ENCODE peak calls at places on chromosomes 6 and 20, in seven cellular contexts. One of them, this sample, is unnamed.

GRCh38 chr6:79702701-79703100 is 71.6 kb downstream of the SH3BGRL2 start:
- DNase-seq in GM20000: no peak
- DNase-seq in cardiac muscle cell: no peak
- DNase-seq in heart left ventricle: no peak
- DNase-seq in AG04450: no peak
- DNase-seq in HepG2: no peak
- DNase-seq in adrenal gland: no peak
- DNase-seq in this sample: no peak

GRCh38 chr20:6122111-6122872 is 538 bp downstream of the FERMT1 start:
- DNase-seq in GM20000: no peak
- DNase-seq in cardiac muscle cell: peak; percentile 84
- DNase-seq in heart left ventricle: no peak
- DNase-seq in AG04450: peak; percentile 2
- DNase-seq in HepG2: peak; percentile 32
- DNase-seq in adrenal gland: no peak
- DNase-seq in this sample: no peak

GRCh38 chr6:165274611-165275010 is 34.8 kb downstream of the C6orf118 start:
- DNase-seq in GM20000: no peak
- DNase-seq in cardiac muscle cell: no peak
- DNase-seq in heart left ventricle: no peak
- DNase-seq in AG04450: no peak
- DNase-seq in HepG2: no peak
- DNase-seq in adrenal gland: no peak
- DNase-seq in this sample: no peak

GRCh38 chr6:124069230-124069815 is 265.7 kb downstream of the NKAIN2 start:
- DNase-seq in GM20000: no peak
- DNase-seq in cardiac muscle cell: no peak
- DNase-seq in heart left ventricle: no peak
- DNase-seq in AG04450: no peak
- DNase-seq in HepG2: no peak
- DNase-seq in adrenal gland: no peak
- DNase-seq in this sample: no peak

GRCh38 chr20:44309763-44310663 is 989 bp downstream of the FITM2 start:
- DNase-seq in GM20000: no peak
- DNase-seq in cardiac muscle cell: peak; percentile 91
- DNase-seq in heart left ventricle: peak; percentile 53
- DNase-seq in AG04450: peak; percentile 26
- DNase-seq in HepG2: no peak
- DNase-seq in adrenal gland: peak; percentile 58
- DNase-seq in this sample: no peak

GRCh38 chr20:48283470-48284110 is 498.3 kb upstream of the SULF2 start:
- DNase-seq in GM20000: no peak
- DNase-seq in cardiac muscle cell: peak; percentile 97
- DNase-seq in heart left ventricle: no peak
- DNase-seq in AG04450: peak; percentile 48
- DNase-seq in HepG2: peak; percentile 82
- DNase-seq in adrenal gland: peak; percentile 37
- DNase-seq in this sample: peak; percentile 11

GRCh38 chr6:159390384-159390783 is 221.2 kb downstream of the FNDC1 start:
- DNase-seq in GM20000: no peak
- DNase-seq in cardiac muscle cell: peak; percentile 87
- DNase-seq in heart left ventricle: peak; percentile 36
- DNase-seq in AG04450: no peak
- DNase-seq in HepG2: no peak
- DNase-seq in adrenal gland: peak; percentile 12
- DNase-seq in this sample: no peak

GRCh38 chr20:10516529-10516928 is 81.4 kb downstream of the SLX4IP start:
- DNase-seq in GM20000: no peak
- DNase-seq in cardiac muscle cell: no peak
- DNase-seq in heart left ventricle: no peak
- DNase-seq in AG04450: no peak
- DNase-seq in HepG2: no peak
- DNase-seq in adrenal gland: no peak
- DNase-seq in this sample: no peak

GRCh38 chr6:161163466-161164181 is 110.2 kb downstream of the AGPAT4 start:
- DNase-seq in GM20000: no peak
- DNase-seq in cardiac muscle cell: no peak
- DNase-seq in heart left ventricle: no peak
- DNase-seq in AG04450: no peak
- DNase-seq in HepG2: no peak
- DNase-seq in adrenal gland: no peak
- DNase-seq in this sample: no peak

GRCh38 chr6:159646731-159647130 is 46.3 kb downstream of the SOD2 start:
- DNase-seq in GM20000: peak; percentile 17
- DNase-seq in cardiac muscle cell: peak; percentile 63
- DNase-seq in heart left ventricle: no peak
- DNase-seq in AG04450: no peak
- DNase-seq in HepG2: no peak
- DNase-seq in adrenal gland: no peak
- DNase-seq in this sample: no peak

GRCh38 chr6:134551245-134551960 is 233.5 kb upstream of the SGK1 start:
- DNase-seq in GM20000: no peak
- DNase-seq in cardiac muscle cell: peak; percentile 83
- DNase-seq in heart left ventricle: no peak
- DNase-seq in AG04450: peak; percentile 76
- DNase-seq in HepG2: no peak
- DNase-seq in adrenal gland: peak; percentile 10
- DNase-seq in this sample: no peak

GRCh38 chr6:170522565-170523183 is 30.4 kb downstream of the PSMB1 start:
- DNase-seq in GM20000: no peak
- DNase-seq in cardiac muscle cell: peak; percentile 22
- DNase-seq in heart left ventricle: no peak
- DNase-seq in AG04450: no peak
- DNase-seq in HepG2: no peak
- DNase-seq in adrenal gland: no peak
- DNase-seq in this sample: peak; percentile 29
- TF ChIP-seq CTCF in GM20000: peak; percentile 8
- TF ChIP-seq CTCF in cardiac muscle cell: peak; percentile 41
- TF ChIP-seq CTCF in heart left ventricle: no peak
- TF ChIP-seq CTCF in AG04450: peak; percentile 30
- TF ChIP-seq CTCF in HepG2: peak; percentile 52
- TF ChIP-seq CTCF in adrenal gland: no peak
- TF ChIP-seq CTCF in this sample: no peak

GRCh38 chr6:132264101-132264500 is 137.2 kb downstream of the MOXD1 start:
- DNase-seq in GM20000: no peak
- DNase-seq in cardiac muscle cell: no peak
- DNase-seq in heart left ventricle: no peak
- DNase-seq in AG04450: no peak
- DNase-seq in HepG2: no peak
- DNase-seq in adrenal gland: no peak
- DNase-seq in this sample: no peak

GRCh38 chr6:132261354-132261753 is 139.9 kb downstream of the MOXD1 start:
- DNase-seq in GM20000: no peak
- DNase-seq in cardiac muscle cell: peak; percentile 25
- DNase-seq in heart left ventricle: no peak
- DNase-seq in AG04450: no peak
- DNase-seq in HepG2: no peak
- DNase-seq in adrenal gland: no peak
- DNase-seq in this sample: no peak

GRCh38 chr6:132257561-132257960 is 143.7 kb downstream of the MOXD1 start:
- DNase-seq in GM20000: no peak
- DNase-seq in cardiac muscle cell: no peak
- DNase-seq in heart left ventricle: no peak
- DNase-seq in AG04450: no peak
- DNase-seq in HepG2: no peak
- DNase-seq in adrenal gland: no peak
- DNase-seq in this sample: no peak

GRCh38 chr6:132256457-132256856 is 144.8 kb downstream of the MOXD1 start:
- DNase-seq in GM20000: no peak
- DNase-seq in cardiac muscle cell: no peak
- DNase-seq in heart left ventricle: no peak
- DNase-seq in AG04450: no peak
- DNase-seq in HepG2: no peak
- DNase-seq in adrenal gland: no peak
- DNase-seq in this sample: no peak

GRCh38 chr6:132259070-132259469 is 142.2 kb downstream of the MOXD1 start:
- DNase-seq in GM20000: no peak
- DNase-seq in cardiac muscle cell: peak; percentile 57
- DNase-seq in heart left ventricle: no peak
- DNase-seq in AG04450: no peak
- DNase-seq in HepG2: peak; percentile 7
- DNase-seq in adrenal gland: no peak
- DNase-seq in this sample: no peak
- TF ChIP-seq CTCF in GM20000: no peak
- TF ChIP-seq CTCF in cardiac muscle cell: peak; percentile 45
- TF ChIP-seq CTCF in heart left ventricle: no peak
- TF ChIP-seq CTCF in AG04450: peak; percentile 52
- TF ChIP-seq CTCF in HepG2: peak; percentile 29
- TF ChIP-seq CTCF in adrenal gland: no peak
- TF ChIP-seq CTCF in this sample: peak; percentile 44

DNA sequence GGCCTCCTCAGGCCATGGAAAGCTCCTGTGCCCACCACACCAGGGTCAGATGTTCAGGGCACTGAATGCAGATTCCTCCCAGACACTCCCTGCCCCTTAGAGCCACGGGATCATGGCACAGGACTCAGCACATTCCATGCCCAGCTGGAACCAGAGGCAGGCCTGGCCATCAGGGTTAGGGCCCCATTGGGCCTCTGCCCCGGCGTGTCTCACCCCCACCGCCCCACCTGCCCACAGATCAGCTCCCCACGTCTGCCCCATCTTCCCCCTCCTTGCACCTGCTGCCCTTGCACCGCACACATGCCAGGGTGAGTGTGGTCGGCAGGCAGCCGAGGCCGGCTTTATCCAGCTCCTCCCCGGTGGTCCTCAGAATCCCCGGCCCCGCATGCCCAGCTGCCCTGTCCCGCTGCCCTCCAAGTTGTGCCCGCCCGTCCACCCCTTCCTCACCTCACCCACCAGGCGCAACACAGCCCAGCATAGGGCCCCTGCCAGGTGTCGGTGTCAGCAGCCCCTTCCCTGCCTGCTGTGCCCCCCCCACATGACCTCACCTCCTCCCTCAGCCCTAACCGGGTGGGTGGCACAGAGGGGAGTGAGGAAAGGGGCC is 2.2 kb upstream of the SRMS start:
- DNase-seq in GM20000: no peak
- DNase-seq in cardiac muscle cell: no peak
- DNase-seq in heart left ventricle: no peak
- DNase-seq in AG04450: no peak
- DNase-seq in HepG2: no peak
- DNase-seq in adrenal gland: no peak
- DNase-seq in this sample: no peak
- TF ChIP-seq CTCF in GM20000: no peak
- TF ChIP-seq CTCF in cardiac muscle cell: no peak
- TF ChIP-seq CTCF in heart left ventricle: no peak
- TF ChIP-seq CTCF in AG04450: no peak
- TF ChIP-seq CTCF in HepG2: no peak
- TF ChIP-seq CTCF in adrenal gland: no peak
- TF ChIP-seq CTCF in this sample: no peak

GRCh38 chr6:41561931-41562632 is 15.9 kb downstream of the FOXP4 start:
- DNase-seq in GM20000: no peak
- DNase-seq in cardiac muscle cell: no peak
- DNase-seq in heart left ventricle: no peak
- DNase-seq in AG04450: no peak
- DNase-seq in HepG2: no peak
- DNase-seq in adrenal gland: no peak
- DNase-seq in this sample: no peak

GRCh38 chr6:41562633-41562975 is 16.4 kb downstream of the FOXP4 start:
- DNase-seq in GM20000: no peak
- DNase-seq in cardiac muscle cell: no peak
- DNase-seq in heart left ventricle: no peak
- DNase-seq in AG04450: no peak
- DNase-seq in HepG2: no peak
- DNase-seq in adrenal gland: no peak
- DNase-seq in this sample: no peak

GRCh38 chr6:41561386-41561785 is 15.2 kb downstream of the FOXP4 start:
- DNase-seq in GM20000: no peak
- DNase-seq in cardiac muscle cell: no peak
- DNase-seq in heart left ventricle: no peak
- DNase-seq in AG04450: no peak
- DNase-seq in HepG2: no peak
- DNase-seq in adrenal gland: no peak
- DNase-seq in this sample: no peak

GRCh38 chr6:41559655-41560439 is 13.7 kb downstream of the FOXP4 start:
- DNase-seq in GM20000: no peak
- DNase-seq in cardiac muscle cell: peak; percentile 15
- DNase-seq in heart left ventricle: no peak
- DNase-seq in AG04450: no peak
- DNase-seq in HepG2: no peak
- DNase-seq in adrenal gland: no peak
- DNase-seq in this sample: no peak

DNA sequence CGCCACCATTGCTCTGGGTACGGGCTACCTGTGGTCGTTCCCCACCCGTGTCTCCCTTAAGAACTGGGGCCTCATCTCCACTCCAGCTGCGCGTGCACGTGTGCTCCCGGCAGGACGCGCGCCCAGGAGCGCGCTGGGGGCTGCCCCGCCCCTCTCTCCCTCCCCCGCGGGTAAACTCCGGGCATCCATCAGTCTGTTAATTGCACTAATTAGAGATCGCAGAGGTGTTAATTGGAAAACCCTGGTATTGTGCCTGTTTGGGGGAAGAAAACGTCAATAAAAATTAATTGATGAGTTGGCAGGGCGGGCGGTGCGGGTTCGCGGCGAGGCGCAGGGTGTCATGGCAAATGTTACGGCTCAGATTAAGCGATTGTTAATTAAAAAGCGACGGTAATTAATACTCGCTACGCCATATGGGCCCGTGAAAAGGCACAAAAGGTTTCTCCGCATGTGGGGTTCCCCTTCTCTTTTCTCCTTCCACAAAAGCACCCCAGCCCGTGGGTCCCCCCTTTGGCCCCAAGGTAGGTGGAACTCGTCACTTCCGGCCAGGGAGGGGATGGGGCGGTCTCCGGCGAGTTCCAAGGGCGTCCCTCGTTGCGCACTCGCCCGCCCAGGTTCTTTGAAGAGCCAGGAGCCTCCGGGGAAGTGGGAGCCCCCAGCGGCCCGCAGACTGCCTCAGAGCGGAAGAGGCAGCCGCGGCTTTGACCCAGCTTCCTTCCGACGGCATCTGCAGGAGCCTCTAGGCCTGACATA is 14.4 kb downstream of the FOXP4 start:
- DNase-seq in GM20000: peak; percentile 89
- DNase-seq in cardiac muscle cell: peak; percentile 74
- DNase-seq in heart left ventricle: peak; percentile 71
- DNase-seq in AG04450: no peak
- DNase-seq in HepG2: no peak
- DNase-seq in adrenal gland: peak; percentile 85
- DNase-seq in this sample: peak; percentile 48
- TF ChIP-seq CTCF in GM20000: no peak
- TF ChIP-seq CTCF in cardiac muscle cell: no peak
- TF ChIP-seq CTCF in heart left ventricle: no peak
- TF ChIP-seq CTCF in AG04450: no peak
- TF ChIP-seq CTCF in HepG2: no peak
- TF ChIP-seq CTCF in adrenal gland: no peak
- TF ChIP-seq CTCF in this sample: no peak

This sample was measured in endothelial cell.